ENCODE peak calls at places on chromosome 15, in nine cellular contexts. U, X, B, C, M, Y, K, F and E are unnamed samples.

GRCh38 chr15:101014921-101015841 is 96.0 kb downstream of the LRRK1 start:
- DNase-seq in B (peak; percentile 79), Y (peak; percentile 75), X (peak; percentile 69), K (peak; percentile 75), U (peak; percentile 79), F (peak; percentile 52), M (peak; percentile 79), C (peak; percentile 84), E (no peak)

GRCh38 chr15:31200735-31201151 is 99.2 kb upstream of the TRPM1 start:
- DNase-seq in Y (peak; percentile 83), U (peak; percentile 80), K (peak; percentile 69), C (no peak), F (peak; percentile 56), M (peak; percentile 55), B (peak; percentile 85), X (peak; percentile 59), E (no peak)

GRCh38 chr15:75198560-75199346 is 2.9 kb upstream of the C15orf39 start:
- DNase-seq in X (no peak), C (peak; percentile 44), U (peak; percentile 55), F (no peak), M (no peak), Y (no peak), K (peak; percentile 50), B (no peak), E (no peak)

GRCh38 chr15:59313703-59314332 is 58.9 kb downstream of the MYO1E start:
- DNase-seq in F (no peak), M (no peak), X (no peak), K (peak; percentile 71), B (peak; percentile 94), U (no peak), C (peak; percentile 84), Y (peak; percentile 62), E (no peak)

GRCh38 chr15:31499236-31499952 is 172.8 kb downstream of the KLF13 start:
- DNase-seq in B (no peak), M (no peak), U (no peak), F (no peak), C (no peak), X (no peak), Y (no peak), K (no peak), E (no peak)

GRCh38 chr15:34951993-34952392 is 17.5 kb downstream of the AQR start:
- DNase-seq in U (no peak), K (peak; percentile 71), X (no peak), Y (no peak), M (no peak), B (no peak), C (no peak), F (peak; percentile 91), E (no peak)

GRCh38 chr15:64152507-64153387 is 1.2 kb downstream of the SNX22 start:
- DNase-seq in Y (peak; percentile 22), B (no peak), U (peak; percentile 25), F (no peak), X (no peak), C (no peak), K (no peak), M (no peak), E (peak; percentile 68)

GRCh38 chr15:90268415-90268814 is 2.9 kb downstream of the NGRN start:
- DNase-seq in U (no peak), Y (no peak), K (no peak), F (no peak), B (no peak), M (no peak), C (no peak), X (no peak), E (no peak)

DNA sequence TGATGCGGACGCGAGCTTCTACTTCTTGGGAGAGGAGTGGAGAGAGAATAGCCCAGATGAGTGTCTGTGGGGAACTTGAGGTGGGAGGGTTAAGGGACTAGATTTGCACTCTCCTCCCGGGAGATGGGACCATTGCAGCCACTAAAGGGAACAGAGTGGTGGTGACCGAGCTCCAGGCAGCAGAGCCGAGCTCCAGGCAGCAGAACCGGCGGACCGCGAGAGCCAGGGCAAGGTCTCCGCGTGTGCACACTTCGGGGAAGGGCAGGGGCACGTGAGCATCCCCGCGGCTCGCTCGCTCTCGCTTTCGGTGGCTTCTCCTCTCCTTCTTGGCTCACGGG is 1.1 kb downstream of the IGDCC3 start:
- DNase-seq in X (no peak), M (no peak), F (no peak), B (no peak), C (no peak), K (peak; percentile 7), Y (no peak), U (no peak), E (no peak)
- TF ChIP-seq CTCF in X (no peak), M (no peak), F (no peak), B (no peak), C (no peak), K (no peak), Y (no peak), U (no peak), E (no peak)

GRCh38 chr15:73962409-73962808 is 29.7 kb downstream of the STOML1 start:
- DNase-seq in F (peak; percentile 22), B (no peak), Y (no peak), X (no peak), U (no peak), C (no peak), M (no peak), K (no peak), E (no peak)

GRCh38 chr15:73965730-73966103 is 26.4 kb downstream of the STOML1 start:
- DNase-seq in B (no peak), Y (no peak), F (peak; percentile 54), C (no peak), M (no peak), U (peak; percentile 40), X (no peak), K (no peak), E (no peak)

GRCh38 chr15:73964736-73965093 is 27.4 kb downstream of the STOML1 start:
- DNase-seq in Y (peak; percentile 79), C (peak; percentile 86), K (peak; percentile 80), B (peak; percentile 88), U (peak; percentile 96), F (peak; percentile 69), X (peak; percentile 67), M (peak; percentile 90), E (peak; percentile 91)

GRCh38 chr15:73968461-73968860 is 23.6 kb downstream of the STOML1 start:
- DNase-seq in F (no peak), U (no peak), B (no peak), K (no peak), X (no peak), Y (no peak), C (no peak), M (no peak), E (no peak)

GRCh38 chr15:73965094-73965729 is 26.9 kb downstream of the STOML1 start:
- DNase-seq in B (no peak), M (no peak), K (no peak), Y (peak; percentile 17), U (peak; percentile 77), X (no peak), C (no peak), F (no peak), E (no peak)
- TF ChIP-seq CTCF in B (no peak), M (peak; percentile 31), K (no peak), Y (no peak), U (peak; percentile 65), X (no peak), C (peak; percentile 68), F (no peak), E (no peak)

DNA sequence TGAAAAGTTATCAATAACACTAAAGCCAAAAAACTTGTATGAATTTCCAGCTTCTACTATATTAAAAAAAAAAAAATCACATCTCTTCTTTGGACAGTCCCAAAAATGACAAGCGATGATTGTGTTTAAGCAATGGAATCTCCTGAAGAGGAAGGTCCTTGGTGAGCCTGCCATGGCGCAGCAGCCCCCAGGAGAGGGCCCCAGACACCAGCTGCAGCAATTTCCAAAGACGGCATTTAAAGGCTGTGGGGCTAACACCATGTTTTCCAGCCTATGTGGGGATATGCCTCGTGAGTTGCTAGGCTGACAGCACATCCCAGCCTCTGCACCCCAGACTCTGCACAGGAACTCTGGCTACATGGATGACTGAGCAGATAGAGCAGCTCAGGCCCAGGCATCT is 14.7 kb downstream of the SKIC8 start:
- DNase-seq in B (no peak), C (no peak), Y (no peak), K (no peak), X (no peak), M (no peak), U (no peak), F (no peak), E (no peak)
- TF ChIP-seq CTCF in B (no peak), C (no peak), Y (no peak), K (no peak), X (peak; percentile 28), M (peak; percentile 41), U (no peak), F (peak; percentile 7), E (peak; percentile 39)

DNA sequence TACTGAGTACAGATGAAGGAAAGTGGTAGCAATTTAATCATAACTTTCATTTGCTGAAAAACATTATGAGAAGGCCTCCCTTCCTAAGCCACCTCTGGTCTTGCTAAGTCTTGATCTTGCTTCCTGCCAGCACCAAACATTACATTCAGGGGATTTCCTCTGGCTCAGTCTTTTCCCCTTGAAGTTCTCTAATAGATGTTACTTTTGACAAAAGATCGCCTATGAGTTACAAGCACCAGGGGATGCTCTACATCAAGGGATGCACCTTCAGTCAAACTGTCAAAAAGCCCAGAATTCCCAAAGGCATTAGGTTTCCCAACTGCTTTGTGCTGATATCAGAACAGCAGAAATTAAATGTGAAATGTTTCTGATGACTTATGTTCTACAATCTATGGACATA is 47.3 kb downstream of the AQP9 start:
- DNase-seq in X (no peak), B (no peak), K (peak; percentile 77), M (no peak), C (no peak), F (peak; percentile 34), U (no peak), Y (no peak), E (no peak)
- TF ChIP-seq CTCF in X (no peak), B (no peak), K (peak; percentile 61), M (no peak), C (no peak), F (peak; percentile 64), U (no peak), Y (no peak), E (peak; percentile 19)

DNA sequence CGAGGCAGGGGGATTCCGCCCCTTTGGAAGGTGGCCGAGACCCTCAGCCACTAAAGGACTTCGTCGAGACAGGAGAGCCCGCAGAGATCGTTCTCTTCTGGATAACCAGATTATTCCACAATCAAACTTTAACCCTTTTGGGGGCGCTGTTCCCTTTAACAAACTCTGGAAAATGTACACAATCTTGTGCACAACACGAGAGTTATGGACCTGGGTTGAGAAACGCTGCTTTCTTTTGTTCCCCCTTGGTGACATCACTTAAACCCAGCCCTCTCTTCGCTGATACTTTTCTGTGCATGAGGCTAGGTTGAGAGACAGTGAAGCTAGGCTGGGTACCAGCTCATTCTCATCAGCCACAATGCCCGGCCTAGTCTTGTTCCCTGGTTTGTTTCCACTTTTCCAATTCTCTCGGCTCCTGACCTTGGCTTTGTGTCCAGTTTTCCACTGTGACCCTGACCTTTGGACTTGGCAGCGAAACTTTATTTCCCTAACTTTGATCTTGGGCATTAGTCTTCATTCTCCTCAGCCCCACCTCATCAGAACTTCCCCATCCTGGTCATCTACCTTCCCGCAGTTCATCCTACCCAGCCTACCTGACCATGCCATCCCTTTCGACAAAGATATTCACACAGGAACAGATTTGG is 797 bp upstream of the ADPGK start:
- DNase-seq in F (peak; percentile 84), Y (no peak), B (no peak), K (peak; percentile 92), M (peak; percentile 60), U (peak; percentile 67), C (peak; percentile 57), X (no peak), E (peak; percentile 51)
- TF ChIP-seq CTCF in F (peak; percentile 64), Y (peak; percentile 33), B (no peak), K (peak; percentile 51), M (peak; percentile 71), U (peak; percentile 63), C (peak; percentile 71), X (peak; percentile 58), E (peak; percentile 37)

GRCh38 chr15:78339559-78339958 is 594 bp upstream of the CRABP1 start:
- DNase-seq in C (no peak), X (no peak), F (no peak), M (no peak), K (no peak), Y (no peak), B (no peak), U (no peak), E (peak; percentile 65)
- TF ChIP-seq CTCF in C (no peak), X (no peak), F (no peak), M (no peak), K (no peak), Y (no peak), B (no peak), U (no peak), E (no peak)